ENCODE peak calls at places on chromosome 7, in ten cellular contexts. R, S, F, Z, O, V, T, M, W and A are unnamed samples.
A peak's percentile ranks its signal among the peaks of the same experiment; 100 is the strongest.

GRCh38 chr7:140060243-140060630 is 2.5 kb downstream of the PARP12 start:
- DNase-seq in R (no peak), S (no peak), F (no peak), Z (no peak), O (no peak), V (no peak), T (no peak), M (no peak), W (no peak), A (no peak)

GRCh38 chr7:130369110-130369711 is 11.1 kb upstream of the CPA1 start:
- DNase-seq in R (no peak), S (no peak), F (no peak), Z (no peak), O (no peak), V (no peak), T (no peak), M (no peak), W (no peak), A (no peak)

GRCh38 chr7:55004579-55004978 is 14.2 kb upstream of the EGFR start:
- DNase-seq in R (no peak), S (no peak), F (no peak), Z (no peak), O (no peak), V (no peak), T (no peak), M (no peak), W (no peak), A (no peak)

GRCh38 chr7:148022832-148023231 is 567.7 kb upstream of the C7orf33 start:
- DNase-seq in R (no peak), S (no peak), F (no peak), Z (no peak), O (no peak), V (no peak), T (no peak), M (no peak), W (no peak), A (no peak)

GRCh38 chr7:101743241-101743994 is 74.0 kb upstream of the CUX1 start:
- DNase-seq in R (peak; percentile 83), S (peak; percentile 74), F (peak; percentile 50), Z (peak; percentile 29), O (no peak), V (no peak), T (peak; percentile 73), M (peak; percentile 61), W (peak; percentile 56), A (peak; percentile 60)

GRCh38 chr7:22418251-22419046 is 61.5 kb upstream of the RAPGEF5 start:
- DNase-seq in R (no peak), S (no peak), F (no peak), Z (no peak), O (no peak), V (peak; percentile 58), T (no peak), M (no peak), W (no peak), A (no peak)

GRCh38 chr7:151075662-151075971 is 5.0 kb downstream of the FASTK start:
- DNase-seq in R (no peak), S (no peak), F (no peak), Z (no peak), O (no peak), V (no peak), T (no peak), M (no peak), W (no peak), A (no peak)

GRCh38 chr7:2087744-2088143 is 145.0 kb downstream of the MAD1L1 start:
- DNase-seq in R (no peak), S (no peak), F (no peak), Z (no peak), O (no peak), V (no peak), T (no peak), M (no peak), W (no peak), A (no peak)

GRCh38 chr7:20858913-20859312 is 72.2 kb upstream of the SP8 start:
- DNase-seq in R (no peak), S (no peak), F (no peak), Z (no peak), O (no peak), V (no peak), T (no peak), M (no peak), W (no peak), A (no peak)

GRCh38 chr7:20327047-20327446 is 3.7 kb upstream of the ITGB8 start:
- DNase-seq in R (no peak), S (no peak), F (no peak), Z (no peak), O (no peak), V (no peak), T (no peak), M (peak; percentile 37), W (no peak), A (no peak)

GRCh38 chr7:98836811-98837631 is 32.8 kb downstream of the TMEM130 start:
- DNase-seq in R (peak; percentile 87), S (peak; percentile 55), F (peak; percentile 32), Z (peak; percentile 49), O (no peak), V (no peak), T (peak; percentile 59), M (peak; percentile 42), W (peak; percentile 52), A (no peak)

GRCh38 chr7:35030848-35031247 is 6.4 kb downstream of the DPY19L1 start:
- DNase-seq in R (no peak), S (no peak), F (no peak), Z (no peak), O (no peak), V (no peak), T (no peak), M (no peak), W (no peak), A (no peak)

GRCh38 chr7:21946228-21946709 is 570 bp upstream of the CDCA7L start:
- DNase-seq in R (no peak), S (peak; percentile 89), F (no peak), Z (no peak), O (no peak), V (no peak), T (no peak), M (no peak), W (no peak), A (no peak)

GRCh38 chr7:24709051-24709450 is 48.2 kb downstream of the GSDME start:
- DNase-seq in R (no peak), S (no peak), F (no peak), Z (no peak), O (no peak), V (no peak), T (no peak), M (no peak), W (no peak), A (no peak)

GRCh38 chr7:24705481-24705954 is 51.7 kb downstream of the GSDME start:
- DNase-seq in R (no peak), S (peak; percentile 37), F (no peak), Z (no peak), O (no peak), V (no peak), T (no peak), M (no peak), W (no peak), A (no peak)

GRCh38 chr7:24708244-24708643 is 49.0 kb downstream of the GSDME start:
- DNase-seq in R (no peak), S (no peak), F (no peak), Z (no peak), O (peak; percentile 54), V (no peak), T (no peak), M (peak; percentile 6), W (no peak), A (no peak)

GRCh38 chr7:24704311-24704710 is 53.0 kb downstream of the GSDME start:
- DNase-seq in R (no peak), S (no peak), F (no peak), Z (no peak), O (no peak), V (no peak), T (no peak), M (no peak), W (no peak), A (no peak)

DNA sequence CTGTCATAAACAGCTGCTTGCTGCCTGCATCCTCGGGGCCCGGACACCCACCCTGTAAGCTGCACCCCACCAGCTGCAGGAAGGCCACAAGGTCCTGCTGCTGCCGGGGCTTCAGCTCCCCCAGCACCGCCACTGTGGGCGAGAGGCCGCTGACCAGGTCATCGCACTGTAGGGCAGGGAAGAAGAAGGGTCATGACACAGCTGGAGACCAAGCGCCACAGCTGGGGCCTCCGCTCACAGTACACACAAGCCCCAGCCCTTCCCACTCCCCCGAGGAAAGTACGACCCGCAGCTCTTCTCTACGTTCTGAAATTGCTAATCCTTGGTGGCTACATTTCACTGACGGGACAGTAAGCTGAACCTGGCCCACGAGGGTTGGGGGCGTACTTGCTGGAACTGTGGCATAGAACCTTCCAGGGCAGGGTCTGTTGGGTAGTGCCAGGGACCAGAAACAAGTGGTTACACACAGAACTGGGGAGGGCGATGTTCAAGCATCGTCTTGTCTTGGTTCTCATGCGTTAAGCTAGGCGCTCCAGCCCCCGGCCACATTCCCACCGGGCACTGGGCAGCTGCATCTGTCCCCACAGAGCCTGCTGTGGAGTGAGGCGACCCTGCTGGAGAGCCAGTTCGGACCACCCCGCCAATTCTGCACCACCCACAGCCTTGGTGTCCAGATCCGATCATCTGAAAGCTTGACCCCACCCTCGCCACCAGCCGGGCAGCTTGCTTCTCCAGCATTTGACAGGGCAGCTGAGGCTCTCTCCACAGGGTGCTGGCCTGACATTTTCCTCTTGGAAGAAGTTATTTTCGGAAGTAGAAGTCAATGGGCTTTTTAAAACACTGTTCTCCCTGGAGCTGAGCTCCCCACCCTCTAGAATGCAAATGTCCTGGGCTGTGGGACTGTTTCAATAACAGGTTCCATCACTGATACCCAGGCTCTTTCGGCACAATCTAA is 50.8 kb downstream of the GSDME start:
- DNase-seq in R (no peak), S (no peak), F (no peak), Z (no peak), O (no peak), V (no peak), T (no peak), M (no peak), W (no peak), A (no peak)
- TF ChIP-seq CTCF in R (no peak), S (no peak), F (no peak), Z (no peak), O (no peak), V (no peak), T (no peak), M (no peak), W (no peak), A (no peak)

GRCh38 chr7:121079425-121080169 is 91.1 kb downstream of the CPED1 start:
- DNase-seq in R (no peak), S (no peak), F (no peak), Z (no peak), O (no peak), V (no peak), T (no peak), M (peak; percentile 46), W (no peak), A (no peak)
- TF ChIP-seq CTCF in R (no peak), S (no peak), F (no peak), Z (peak; percentile 13), O (peak; percentile 38), V (no peak), T (no peak), M (peak; percentile 16), W (no peak), A (no peak)

GRCh38 chr7:76318488-76319353 is 16.2 kb downstream of the HSPB1 start:
- DNase-seq in R (peak; percentile 64), S (peak; percentile 69), F (peak; percentile 62), Z (peak; percentile 50), O (peak; percentile 76), V (no peak), T (peak; percentile 83), M (peak; percentile 88), W (peak; percentile 40), A (peak; percentile 41)
- TF ChIP-seq CTCF in R (peak; percentile 15), S (peak; percentile 38), F (peak; percentile 23), Z (peak; percentile 50), O (peak; percentile 47), V (no peak), T (peak; percentile 31), M (peak; percentile 33), W (peak; percentile 54), A (peak; percentile 45)

GRCh38 chr7:84985073-84985784 is 201.6 kb downstream of the SEMA3D start:
- DNase-seq in R (no peak), S (no peak), F (no peak), Z (no peak), O (no peak), V (no peak), T (no peak), M (no peak), W (no peak), A (no peak)
- TF ChIP-seq CTCF in R (no peak), S (no peak), F (no peak), Z (no peak), O (peak; percentile 28), V (no peak), T (no peak), M (peak; percentile 18), W (no peak), A (no peak)